ENCODE peak calls at places on chromosomes 1 and 21, in seven cellular contexts. R, U, G, D, I, A and J are unnamed samples.

GRCh38 chr1:119667176-119667575 is 19.1 kb upstream of the ZNF697 start:
- DNase-seq in G (no peak), R (no peak), D (no peak), A (no peak), I (no peak), U (no peak), J (no peak)

GRCh38 chr1:214028569-214028968 is 40.8 kb downstream of the PROX1 start:
- DNase-seq in R (no peak), A (no peak), D (no peak), I (no peak), U (no peak), G (no peak), J (no peak)

GRCh38 chr1:229024528-229025119 is 246.3 kb upstream of the RAB4A start:
- DNase-seq in U (peak), I (peak), R (no peak), G (no peak), D (peak), A (no peak), J (peak)

GRCh38 chr1:110903853-110904500 is 31.0 kb downstream of the CD53 start:
- DNase-seq in G (no peak), I (no peak), A (no peak), U (no peak), R (no peak), D (no peak), J (no peak)

GRCh38 chr1:7644906-7645750 is 126.0 kb upstream of the VAMP3 start:
- DNase-seq in U (no peak), D (no peak), R (peak), A (no peak), I (peak), G (no peak), J (peak)

GRCh38 chr1:199067483-199067882 is 428.6 kb downstream of the PTPRC start:
- DNase-seq in D (no peak), A (no peak), R (no peak), I (no peak), G (no peak), U (no peak), J (no peak)

GRCh38 chr1:6614953-6615785 is 1.6 kb downstream of the PHF13 start:
- DNase-seq in A (no peak), I (no peak), D (peak), U (no peak), G (peak), R (no peak), J (no peak)

GRCh38 chr1:6097824-6098223 is 52.1 kb downstream of the KCNAB2 start:
- DNase-seq in U (no peak), D (peak), A (no peak), G (no peak), R (peak), I (no peak), J (no peak)

GRCh38 chr21:34687065-34687464 is 18.3 kb downstream of the CLIC6 start:
- DNase-seq in R (no peak), U (no peak), G (no peak), I (no peak), A (no peak), D (no peak), J (no peak)

GRCh38 chr1:43716559-43717281 is 9.4 kb downstream of the ST3GAL3 start:
- DNase-seq in R (no peak), G (no peak), A (no peak), U (no peak), D (no peak), I (no peak), J (no peak)

GRCh38 chr21:34795152-34796141 is 126.7 kb downstream of the CLIC6 start:
- DNase-seq in A (no peak), I (no peak), R (no peak), G (no peak), U (peak), D (no peak), J (peak)

GRCh38 chr1:2347907-2348306 is 43.4 kb downstream of the MORN1 start:
- DNase-seq in G (no peak), I (no peak), R (no peak), U (no peak), A (peak), D (peak), J (no peak)

GRCh38 chr1:17028662-17029188 is 17.0 kb upstream of the ATP13A2 start:
- DNase-seq in R (no peak), I (no peak), A (no peak), G (no peak), D (peak), U (no peak), J (no peak)

GRCh38 chr1:68506386-68506785 is 9.5 kb upstream of the DEPDC1 start:
- DNase-seq in R (no peak), D (no peak), A (no peak), I (no peak), G (no peak), U (no peak), J (peak)

GRCh38 chr1:208781391-208782035 is 537.3 kb upstream of the PLXNA2 start:
- DNase-seq in I (no peak), U (no peak), A (no peak), G (peak), R (no peak), D (no peak), J (no peak)

GRCh38 chr1:208154679-208155078 is 89.5 kb downstream of the PLXNA2 start:
- DNase-seq in R (no peak), G (no peak), I (no peak), A (no peak), D (peak), U (peak), J (no peak)

GRCh38 chr1:26602378-26602959 is 72.9 kb downstream of the RPS6KA1 start:
- DNase-seq in I (peak), D (no peak), G (peak), A (no peak), U (peak), R (peak), J (no peak)

GRCh38 chr1:183894290-183894565 is 89.3 kb downstream of the RGL1 start:
- DNase-seq in U (no peak), I (no peak), A (no peak), G (no peak), R (no peak), D (no peak), J (no peak)

GRCh38 chr1:240575976-240576666 is 35.8 kb downstream of the GREM2 start:
- DNase-seq in R (no peak), G (no peak), A (no peak), U (peak), D (no peak), I (no peak), J (no peak)

GRCh38 chr1:89836997-89837909 is 16.4 kb downstream of the LRRC8D start:
- DNase-seq in R (no peak), U (no peak), A (no peak), D (no peak), G (no peak), I (no peak), J (no peak)

GRCh38 chr21:35026153-35026499 is 23.0 kb downstream of the RUNX1 start:
- DNase-seq in U (no peak), R (no peak), I (no peak), D (no peak), G (no peak), A (no peak), J (no peak)

GRCh38 chr1:68442006-68442405 is 7.7 kb downstream of the RPE65 start:
- DNase-seq in R (no peak), U (no peak), G (peak), A (no peak), D (no peak), I (no peak), J (no peak)

GRCh38 chr1:67838180-67838912 is 5.1 kb upstream of the GNG12 start:
- DNase-seq in I (peak), G (no peak), R (no peak), D (no peak), A (no peak), U (peak), J (no peak)

DNA sequence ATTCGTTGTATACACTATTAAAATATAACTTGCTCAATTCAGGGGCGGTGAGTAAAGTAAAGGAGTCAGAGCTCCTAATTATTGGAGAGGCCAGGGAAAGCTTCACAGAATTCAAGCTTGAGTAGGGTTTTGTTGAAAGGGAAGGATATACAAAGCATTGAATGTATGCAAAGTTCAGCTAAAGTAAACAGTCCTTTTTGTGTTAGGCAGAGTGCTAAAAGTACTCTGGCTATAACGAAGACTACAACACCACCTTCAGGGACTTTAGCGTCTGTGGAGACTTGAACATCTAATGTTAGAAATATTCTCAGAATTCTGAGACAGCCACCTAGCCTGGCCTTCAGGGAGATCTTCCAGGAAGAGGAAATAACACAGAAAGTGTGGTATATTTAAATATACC is 1.1 kb downstream of the FALEC start:
- DNase-seq in U (peak), I (no peak), R (no peak), G (no peak), D (no peak), A (no peak), J (no peak)
- H3K4me3 ChIP-seq in U (peak), I (no peak), R (no peak), G (peak), D (peak), A (no peak), J (peak)

DNA sequence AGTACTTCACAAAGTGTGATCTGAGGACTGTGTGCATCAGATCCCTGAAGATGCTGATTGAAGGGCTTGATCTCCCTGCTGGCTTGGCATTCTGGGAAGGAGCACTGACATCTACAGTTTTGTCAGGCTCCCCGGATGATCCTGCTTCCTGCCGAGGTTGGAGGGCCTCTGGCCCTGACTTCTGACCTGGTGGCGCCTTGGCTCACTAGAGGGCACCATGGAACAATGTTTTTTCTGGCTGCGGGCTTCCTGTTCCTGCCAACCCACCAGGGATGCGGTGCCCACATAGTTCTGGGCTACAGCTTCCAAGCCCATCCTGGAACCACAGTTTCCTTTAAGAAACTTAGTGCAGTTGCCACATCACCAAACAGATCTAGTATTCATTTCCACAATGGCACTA is 38.8 kb upstream of the RASAL2 start:
- DNase-seq in U (peak), R (peak), G (peak), D (no peak), A (no peak), I (no peak), J (no peak)
- TF ChIP-seq CTCF in U (peak), R (peak), G (peak), D (no peak), A (no peak), I (peak), J (peak)

GRCh38 chr1:225658041-225658440 is 5.1 kb upstream of the ENAH start:
- DNase-seq in D (no peak), U (peak), A (no peak), G (no peak), R (no peak), I (no peak), J (no peak)
- H3K4me3 ChIP-seq in D (no peak), U (no peak), A (no peak), G (no peak), R (no peak), I (no peak), J (no peak)

GRCh38 chr1:166907051-166907450 is 31.0 kb upstream of the TADA1 start:
- DNase-seq in A (no peak), G (no peak), I (no peak), D (no peak), U (no peak), R (no peak), J (no peak)

GRCh38 chr1:166905136-166905535 is 29.1 kb upstream of the TADA1 start:
- DNase-seq in U (peak), G (no peak), R (no peak), I (no peak), D (no peak), A (no peak), J (no peak)

GRCh38 chr1:166907763-166908162 is 31.7 kb upstream of the TADA1 start:
- DNase-seq in D (no peak), G (no peak), I (no peak), U (no peak), R (no peak), A (no peak), J (no peak)

GRCh38 chr1:166906647-166907046 is 30.6 kb upstream of the TADA1 start:
- DNase-seq in G (no peak), D (no peak), A (no peak), I (no peak), R (no peak), U (peak), J (no peak)

DNA sequence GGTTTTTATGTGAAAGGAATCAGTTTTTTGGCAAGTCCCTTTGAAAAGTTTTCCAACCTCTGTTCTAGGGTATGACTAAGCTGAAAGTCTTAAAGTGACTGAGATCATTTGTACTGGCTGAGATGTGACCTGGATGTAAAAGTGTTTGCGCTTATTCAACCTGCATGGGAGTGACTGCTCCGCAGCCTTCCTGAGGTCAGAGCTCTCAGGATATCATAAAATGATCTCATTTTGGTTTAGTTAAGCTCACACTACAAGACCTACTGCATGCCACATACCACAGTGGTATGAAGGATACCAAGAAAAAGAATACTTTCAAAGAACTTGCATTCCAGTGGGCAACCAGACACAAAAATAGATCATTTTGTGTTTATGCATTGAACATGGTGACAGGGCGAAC is 29.9 kb upstream of the TADA1 start:
- DNase-seq in D (no peak), R (no peak), I (no peak), U (peak), A (no peak), G (no peak), J (peak)
- TF ChIP-seq CTCF in D (no peak), R (no peak), I (no peak), U (no peak), A (no peak), G (no peak), J (no peak)

GRCh38 chr1:225941220-225941948 is at the start of gene LEFTY2:
- DNase-seq in I (no peak), G (peak), U (no peak), D (no peak), A (no peak), R (no peak), J (no peak)
- H3K4me3 ChIP-seq in I (no peak), G (no peak), U (no peak), D (no peak), A (no peak), R (no peak), J (no peak)

DNA sequence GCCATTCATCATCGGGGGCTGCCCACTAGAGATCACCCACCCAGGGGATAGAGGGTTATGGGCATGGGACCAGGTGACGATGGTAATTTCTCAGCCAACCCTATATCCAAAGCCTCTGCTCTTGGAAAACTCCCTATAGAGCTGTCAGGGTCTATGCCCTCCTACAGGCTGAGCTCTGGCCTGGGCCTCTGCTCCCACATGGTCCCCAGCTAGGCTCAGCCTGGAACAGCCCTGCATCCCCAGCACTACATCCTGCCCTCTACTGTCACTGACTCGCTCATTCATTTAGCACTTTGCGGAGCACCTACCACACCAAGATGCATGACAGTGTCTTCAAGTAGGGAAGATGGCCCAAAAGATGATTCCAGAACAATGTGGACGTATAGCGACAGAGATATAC is 45.0 kb upstream of the EPS8L3 start:
- DNase-seq in G (no peak), U (no peak), I (no peak), A (no peak), D (no peak), R (no peak), J (no peak)
- TF ChIP-seq CTCF in G (no peak), U (no peak), I (no peak), A (no peak), D (no peak), R (no peak), J (no peak)